ENCODE peak calls at places on chromosomes 13 and 19, in ten cellular contexts. One of them, this sample, is unnamed. For H3K4me1, the result is how much of the 10 kb centered on the place peaks cover.

GRCh38 chr13:40794414-40795368 is 5.3 kb downstream of the SLC25A15 start:
- DNase-seq in breast epithelium: no peak
- DNase-seq in stomach: no peak
- DNase-seq in GM23338: no peak
- DNase-seq in transverse colon: no peak
- DNase-seq in Panc1: no peak
- DNase-seq in upper lobe of left lung: no peak
- DNase-seq in prostate gland: no peak
- DNase-seq in K562: no peak
- DNase-seq in HepG2: no peak
- DNase-seq in this sample: no peak

GRCh38 chr19:35868172-35868822 is at the start of gene APLP1:
- DNase-seq in breast epithelium: peak
- DNase-seq in stomach: peak
- DNase-seq in GM23338: peak
- DNase-seq in transverse colon: peak
- DNase-seq in Panc1: no peak
- DNase-seq in upper lobe of left lung: peak
- DNase-seq in prostate gland: peak
- DNase-seq in K562: peak
- DNase-seq in HepG2: peak
- DNase-seq in this sample: no peak

GRCh38 chr19:27714857-27715256 is 1498.1 kb downstream of the UQCRFS1 start:
- DNase-seq in breast epithelium: no peak
- DNase-seq in stomach: no peak
- DNase-seq in GM23338: no peak
- DNase-seq in transverse colon: no peak
- DNase-seq in Panc1: no peak
- DNase-seq in upper lobe of left lung: no peak
- DNase-seq in prostate gland: no peak
- DNase-seq in K562: no peak
- DNase-seq in HepG2: no peak
- DNase-seq in this sample: no peak

GRCh38 chr13:42277618-42278276 is 5.8 kb downstream of the AKAP11 start:
- DNase-seq in breast epithelium: no peak
- DNase-seq in stomach: no peak
- DNase-seq in GM23338: no peak
- DNase-seq in transverse colon: no peak
- DNase-seq in Panc1: no peak
- DNase-seq in upper lobe of left lung: no peak
- DNase-seq in prostate gland: no peak
- DNase-seq in K562: no peak
- DNase-seq in HepG2: no peak
- DNase-seq in this sample: no peak

GRCh38 chr13:75694742-75695141 is 58.6 kb downstream of the LMO7 start:
- DNase-seq in breast epithelium: no peak
- DNase-seq in stomach: no peak
- DNase-seq in GM23338: no peak
- DNase-seq in transverse colon: no peak
- DNase-seq in Panc1: no peak
- DNase-seq in upper lobe of left lung: no peak
- DNase-seq in prostate gland: no peak
- DNase-seq in K562: no peak
- DNase-seq in HepG2: no peak
- DNase-seq in this sample: no peak

GRCh38 chr19:43445426-43445825 is 20.0 kb downstream of the LYPD3 start:
- DNase-seq in breast epithelium: no peak
- DNase-seq in stomach: no peak
- DNase-seq in GM23338: no peak
- DNase-seq in transverse colon: no peak
- DNase-seq in Panc1: no peak
- DNase-seq in upper lobe of left lung: no peak
- DNase-seq in prostate gland: no peak
- DNase-seq in K562: no peak
- DNase-seq in HepG2: no peak
- DNase-seq in this sample: no peak

GRCh38 chr13:80529734-80530133 is 188.8 kb upstream of the SPRY2 start:
- DNase-seq in breast epithelium: no peak
- DNase-seq in stomach: no peak
- DNase-seq in GM23338: no peak
- DNase-seq in transverse colon: no peak
- DNase-seq in Panc1: no peak
- DNase-seq in upper lobe of left lung: no peak
- DNase-seq in prostate gland: no peak
- DNase-seq in K562: peak
- DNase-seq in HepG2: no peak
- DNase-seq in this sample: no peak

GRCh38 chr19:31170046-31170445 is 179.2 kb downstream of the TSHZ3 start:
- DNase-seq in breast epithelium: no peak
- DNase-seq in stomach: no peak
- DNase-seq in GM23338: no peak
- DNase-seq in transverse colon: no peak
- DNase-seq in Panc1: no peak
- DNase-seq in upper lobe of left lung: no peak
- DNase-seq in prostate gland: no peak
- DNase-seq in K562: no peak
- DNase-seq in HepG2: no peak
- DNase-seq in this sample: no peak

GRCh38 chr13:97011446-97012131 is 17.3 kb upstream of the OXGR1 start:
- DNase-seq in breast epithelium: no peak
- DNase-seq in stomach: no peak
- DNase-seq in GM23338: no peak
- DNase-seq in transverse colon: no peak
- DNase-seq in Panc1: no peak
- DNase-seq in upper lobe of left lung: no peak
- DNase-seq in prostate gland: no peak
- DNase-seq in K562: no peak
- DNase-seq in HepG2: no peak
- DNase-seq in this sample: no peak

GRCh38 chr19:30669329-30670010 is 297.3 kb downstream of the ZNF536 start:
- DNase-seq in breast epithelium: peak
- DNase-seq in stomach: peak
- DNase-seq in GM23338: peak
- DNase-seq in transverse colon: peak
- DNase-seq in Panc1: peak
- DNase-seq in upper lobe of left lung: peak
- DNase-seq in prostate gland: peak
- DNase-seq in K562: peak
- DNase-seq in HepG2: peak
- DNase-seq in this sample: peak

GRCh38 chr13:63741029-63741813 is 2325.6 kb upstream of the PCDH20 start:
- DNase-seq in breast epithelium: no peak
- DNase-seq in stomach: no peak
- DNase-seq in GM23338: no peak
- DNase-seq in transverse colon: no peak
- DNase-seq in Panc1: no peak
- DNase-seq in upper lobe of left lung: peak
- DNase-seq in prostate gland: no peak
- DNase-seq in K562: no peak
- DNase-seq in HepG2: no peak
- DNase-seq in this sample: peak

GRCh38 chr13:87080100-87080779 is 590.9 kb upstream of the SLITRK5 start:
- DNase-seq in breast epithelium: no peak
- DNase-seq in stomach: no peak
- DNase-seq in GM23338: no peak
- DNase-seq in transverse colon: no peak
- DNase-seq in Panc1: no peak
- DNase-seq in upper lobe of left lung: peak
- DNase-seq in prostate gland: no peak
- DNase-seq in K562: no peak
- DNase-seq in HepG2: no peak
- DNase-seq in this sample: no peak

DNA sequence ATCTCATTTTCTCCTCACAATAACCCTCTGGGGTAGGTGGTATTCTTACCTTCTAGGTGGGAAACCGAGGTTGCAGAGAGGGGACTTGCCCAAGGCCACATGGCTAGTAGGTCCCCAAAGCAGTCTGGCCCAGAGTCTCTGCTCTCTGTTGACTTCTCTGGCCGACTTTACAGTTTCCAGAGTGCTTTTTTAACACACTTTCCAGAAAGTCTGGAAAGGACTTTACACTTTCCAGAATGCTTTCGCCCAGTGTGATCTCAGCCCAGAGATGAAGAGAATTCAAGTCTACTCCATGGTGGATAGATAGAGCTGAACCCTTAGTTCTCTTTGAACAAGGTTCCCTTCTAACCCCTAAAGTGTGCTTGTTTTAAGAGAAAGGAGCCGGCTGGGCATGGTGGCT is 12.2 kb downstream of the ARHGAP35 start:
- DNase-seq in breast epithelium: no peak
- DNase-seq in stomach: no peak
- DNase-seq in GM23338: no peak
- DNase-seq in transverse colon: no peak
- DNase-seq in Panc1: no peak
- DNase-seq in upper lobe of left lung: no peak
- DNase-seq in prostate gland: no peak
- DNase-seq in K562: no peak
- DNase-seq in HepG2: no peak
- DNase-seq in this sample: no peak
- TF ChIP-seq POLR2AphosphoS5 in breast epithelium: no peak
- TF ChIP-seq POLR2AphosphoS5 in stomach: no peak
- TF ChIP-seq POLR2AphosphoS5 in GM23338: no peak
- TF ChIP-seq POLR2AphosphoS5 in transverse colon: no peak
- TF ChIP-seq POLR2AphosphoS5 in Panc1: no peak
- TF ChIP-seq POLR2AphosphoS5 in upper lobe of left lung: no peak
- TF ChIP-seq POLR2AphosphoS5 in prostate gland: no peak
- TF ChIP-seq POLR2AphosphoS5 in K562: no peak
- TF ChIP-seq POLR2AphosphoS5 in HepG2: no peak
- TF ChIP-seq POLR2AphosphoS5 in this sample: no peak

GRCh38 chr13:99969934-99970760 is 1.4 kb downstream of the ZIC5 start:
- DNase-seq in breast epithelium: no peak
- DNase-seq in stomach: no peak
- DNase-seq in GM23338: peak
- DNase-seq in transverse colon: no peak
- DNase-seq in Panc1: no peak
- DNase-seq in upper lobe of left lung: peak
- DNase-seq in prostate gland: no peak
- DNase-seq in K562: peak
- DNase-seq in HepG2: peak
- DNase-seq in this sample: no peak

GRCh38 chr13:99970761-99971575 is 599 bp downstream of the ZIC5 start:
- DNase-seq in breast epithelium: no peak
- DNase-seq in stomach: no peak
- DNase-seq in GM23338: peak
- DNase-seq in transverse colon: no peak
- DNase-seq in Panc1: no peak
- DNase-seq in upper lobe of left lung: peak
- DNase-seq in prostate gland: no peak
- DNase-seq in K562: peak
- DNase-seq in HepG2: no peak
- DNase-seq in this sample: no peak

GRCh38 chr13:99973163-99973785 is 1.7 kb upstream of the ZIC5 start:
- DNase-seq in breast epithelium: no peak
- DNase-seq in stomach: no peak
- DNase-seq in GM23338: no peak
- DNase-seq in transverse colon: no peak
- DNase-seq in Panc1: no peak
- DNase-seq in upper lobe of left lung: no peak
- DNase-seq in prostate gland: no peak
- DNase-seq in K562: no peak
- DNase-seq in HepG2: no peak
- DNase-seq in this sample: no peak

GRCh38 chr13:99972190-99972731 is 694 bp upstream of the ZIC5 start:
- DNase-seq in breast epithelium: no peak
- DNase-seq in stomach: no peak
- DNase-seq in GM23338: peak
- DNase-seq in transverse colon: no peak
- DNase-seq in Panc1: no peak
- DNase-seq in upper lobe of left lung: no peak
- DNase-seq in prostate gland: no peak
- DNase-seq in K562: no peak
- DNase-seq in HepG2: no peak
- DNase-seq in this sample: no peak

GRCh38 chr13:99971576-99972189 is at the start of gene ZIC5:
- DNase-seq in breast epithelium: no peak
- DNase-seq in stomach: no peak
- DNase-seq in GM23338: peak
- DNase-seq in transverse colon: no peak
- DNase-seq in Panc1: no peak
- DNase-seq in upper lobe of left lung: peak
- DNase-seq in prostate gland: no peak
- DNase-seq in K562: no peak
- DNase-seq in HepG2: no peak
- DNase-seq in this sample: no peak
- H3K4me3 ChIP-seq in breast epithelium: no peak
- H3K4me3 ChIP-seq in stomach: peak
- H3K4me3 ChIP-seq in GM23338: peak
- H3K4me3 ChIP-seq in transverse colon: no peak
- H3K4me3 ChIP-seq in Panc1: peak
- H3K4me3 ChIP-seq in upper lobe of left lung: peak
- H3K4me3 ChIP-seq in prostate gland: no peak
- H3K4me3 ChIP-seq in K562: peak
- H3K4me3 ChIP-seq in HepG2: peak
- H3K4me3 ChIP-seq in this sample: peak

GRCh38 chr19:38699027-38699346 is 45.3 kb downstream of the CAPN12 start:
- DNase-seq in breast epithelium: no peak
- DNase-seq in stomach: no peak
- DNase-seq in GM23338: no peak
- DNase-seq in transverse colon: no peak
- DNase-seq in Panc1: no peak
- DNase-seq in upper lobe of left lung: no peak
- DNase-seq in prostate gland: peak
- DNase-seq in K562: no peak
- DNase-seq in HepG2: no peak
- DNase-seq in this sample: no peak
- H3K4me1 ChIP-seq in breast epithelium: under half
- H3K4me1 ChIP-seq in stomach: half or more
- H3K4me1 ChIP-seq in GM23338: under half
- H3K4me1 ChIP-seq in transverse colon: under half
- H3K4me1 ChIP-seq in Panc1: half or more
- H3K4me1 ChIP-seq in upper lobe of left lung: half or more
- H3K4me1 ChIP-seq in prostate gland: under half
- H3K4me1 ChIP-seq in K562: under half
- H3K4me1 ChIP-seq in HepG2: half or more
- H3K4me1 ChIP-seq in this sample: half or more

DNA sequence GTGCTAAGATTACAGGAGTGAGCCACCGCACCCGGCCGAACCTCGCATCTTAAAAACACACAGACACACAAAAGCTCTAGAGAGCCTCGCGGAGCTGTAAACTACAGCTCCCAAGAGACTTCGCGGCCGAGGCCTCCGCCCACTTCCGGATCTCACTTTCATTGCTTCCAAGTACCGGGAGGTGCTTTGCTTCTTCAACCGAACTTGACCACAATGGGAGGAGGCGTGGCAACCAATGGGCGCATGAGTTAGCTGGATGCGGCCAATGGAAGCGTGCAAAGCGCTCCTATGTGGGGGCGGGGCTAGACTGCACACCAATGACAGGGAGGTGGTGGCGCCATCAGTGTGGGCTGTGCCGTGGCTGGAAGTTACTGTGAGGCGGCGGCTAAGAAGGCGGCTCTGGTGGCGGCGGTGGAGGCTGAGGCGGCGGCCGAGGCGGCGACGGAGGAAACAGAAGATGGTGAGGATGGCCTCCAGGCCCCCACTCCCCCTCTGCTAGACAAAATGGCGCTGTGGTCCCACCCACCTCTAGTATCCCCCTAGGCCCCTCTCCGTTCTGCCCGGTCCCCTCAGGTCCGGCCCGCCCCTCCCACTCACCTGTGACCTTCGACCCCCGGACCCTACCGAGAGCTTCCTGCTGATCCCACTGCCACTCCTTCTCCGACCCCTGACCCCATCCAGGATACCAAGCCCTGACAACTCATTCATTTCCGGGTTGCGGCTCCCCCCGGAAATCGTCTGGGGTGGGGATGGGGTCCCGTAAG is at the start of gene DDA1:
- DNase-seq in breast epithelium: peak
- DNase-seq in stomach: peak
- DNase-seq in GM23338: peak
- DNase-seq in transverse colon: peak
- DNase-seq in Panc1: peak
- DNase-seq in upper lobe of left lung: peak
- DNase-seq in prostate gland: peak
- DNase-seq in K562: peak
- DNase-seq in HepG2: peak
- DNase-seq in this sample: peak
- TF ChIP-seq POLR2AphosphoS5 in breast epithelium: peak
- TF ChIP-seq POLR2AphosphoS5 in stomach: peak
- TF ChIP-seq POLR2AphosphoS5 in GM23338: peak
- TF ChIP-seq POLR2AphosphoS5 in transverse colon: peak
- TF ChIP-seq POLR2AphosphoS5 in Panc1: peak
- TF ChIP-seq POLR2AphosphoS5 in upper lobe of left lung: peak
- TF ChIP-seq POLR2AphosphoS5 in prostate gland: peak
- TF ChIP-seq POLR2AphosphoS5 in K562: no peak
- TF ChIP-seq POLR2AphosphoS5 in HepG2: peak
- TF ChIP-seq POLR2AphosphoS5 in this sample: no peak

This sample was measured in suprapubic skin.